ENCODE peak calls at places on chromosomes 1 and 21, in nine cellular contexts. B, N, E, J, C, I, Z, O and L are unnamed samples.

GRCh38 chr1:105636052-105636451 is 1420.4 kb upstream of the PRMT6 start:
- DNase-seq in Z (no peak), I (no peak), E (no peak), O (no peak), J (no peak), B (no peak), C (no peak), N (no peak), L (no peak)

GRCh38 chr21:41663805-41664788 is 102.8 kb downstream of the RIPK4 start:
- DNase-seq in Z (no peak), E (peak; percentile 7), B (no peak), C (peak; percentile 61), I (peak; percentile 51), O (no peak), N (peak; percentile 3), J (no peak), L (no peak)

GRCh38 chr1:54569339-54569738 is 21.3 kb downstream of the ACOT11 start:
- DNase-seq in B (no peak), I (peak; percentile 41), Z (no peak), E (no peak), O (no peak), N (no peak), J (no peak), C (no peak), L (no peak)

GRCh38 chr1:23282967-23283366 is 61.1 kb downstream of the HNRNPR start:
- DNase-seq in B (no peak), O (no peak), I (peak; percentile 85), C (peak; percentile 58), N (no peak), Z (no peak), J (no peak), E (no peak), L (no peak)

GRCh38 chr1:168386949-168387586 is 106.4 kb downstream of the TBX19 start:
- DNase-seq in Z (peak; percentile 71), J (peak; percentile 65), I (no peak), C (no peak), B (peak; percentile 57), O (peak; percentile 64), N (no peak), E (no peak), L (peak; percentile 74)

GRCh38 chr1:5975133-5975880 is 16.9 kb downstream of the NPHP4 start:
- DNase-seq in B (peak; percentile 12), J (peak; percentile 28), E (peak; percentile 54), Z (no peak), C (peak; percentile 81), I (peak; percentile 40), O (peak; percentile 31), N (no peak), L (peak; percentile 57)

GRCh38 chr1:87213126-87213496 is 115.6 kb upstream of the LMO4 start:
- DNase-seq in I (no peak), J (no peak), C (no peak), N (no peak), Z (no peak), O (no peak), B (no peak), E (no peak), L (no peak)

GRCh38 chr21:43740497-43741156 is 21.7 kb downstream of the PDXK start:
- DNase-seq in I (no peak), Z (peak; percentile 39), C (peak; percentile 37), J (peak; percentile 59), B (no peak), N (peak; percentile 82), O (no peak), E (peak; percentile 33), L (no peak)

GRCh38 chr1:86922445-86922844 is 8.0 kb downstream of the HS2ST1 start:
- DNase-seq in I (no peak), C (no peak), J (no peak), O (no peak), E (no peak), B (no peak), Z (no peak), N (no peak), L (no peak)